ENCODE peak calls at places on chromosomes 6 and 20, in four cellular contexts. I is fibroblast of the aortic adventitia, P is NB4, T is Peyer's patch. X is an unnamed sample.

GRCh38 chr6:19715166-19715558 is 122.0 kb upstream of the ID4 start:
- DNase-seq in I (no peak), P (no peak), T (no peak), X (no peak)

GRCh38 chr20:1299522-1299921 is 29.4 kb downstream of the SDCBP2 start:
- DNase-seq in I (no peak), P (peak), T (no peak), X (no peak)

GRCh38 chr20:35892871-35893270 is 61.4 kb downstream of the SCAND1 start:
- DNase-seq in I (no peak), P (no peak), T (no peak), X (no peak)

GRCh38 chr6:155177369-155177961 is 86.3 kb upstream of the CLDN20 start:
- DNase-seq in I (peak), P (peak), T (peak), X (no peak)

GRCh38 chr6:10146723-10147451 is 268.0 kb downstream of the TFAP2A start:
- DNase-seq in I (peak), P (peak), T (no peak), X (no peak)

GRCh38 chr20:4383966-4384365 is 337.7 kb upstream of the PRND start:
- DNase-seq in I (peak), P (no peak), T (no peak), X (no peak)

GRCh38 chr6:123316733-123317323 is 319.9 kb downstream of the TRDN start:
- DNase-seq in I (peak), P (peak), T (no peak), X (no peak)

GRCh38 chr6:159508966-159509365 is 184.1 kb downstream of the SOD2 start:
- DNase-seq in I (no peak), P (no peak), T (no peak), X (no peak)

GRCh38 chr6:132461958-132462357 is 51.0 kb downstream of the STX7 start:
- DNase-seq in I (no peak), P (peak), T (no peak), X (no peak)

GRCh38 chr20:44153636-44154043 is 33.3 kb downstream of the JPH2 start:
- DNase-seq in I (peak), P (no peak), T (no peak), X (no peak)

GRCh38 chr20:43691928-43692524 is 25.1 kb downstream of the MYBL2 start:
- DNase-seq in I (peak), P (peak), T (peak), X (peak)

GRCh38 chr6:162364488-162364887 is 363.1 kb downstream of the PRKN start:
- DNase-seq in I (no peak), P (no peak), T (no peak), X (no peak)

GRCh38 chr6:85680388-85680787 is 37.7 kb upstream of the SYNCRIP start:
- DNase-seq in I (no peak), P (peak), T (no peak), X (no peak)

GRCh38 chr6:104855507-104855906 is 4.2 kb downstream of the HACE1 start:
- DNase-seq in I (peak), P (no peak), T (no peak), X (no peak)

GRCh38 chr6:37244430-37245310 is 12.9 kb upstream of the TBC1D22B start:
- DNase-seq in I (peak), P (peak), T (peak), X (no peak)

GRCh38 chr6:56713285-56713684 is 70.6 kb upstream of the DST start:
- DNase-seq in I (peak), P (no peak), T (no peak), X (no peak)

GRCh38 chr6:3281669-3282460 is 23.1 kb downstream of the PSMG4 start:
- DNase-seq in I (peak), P (no peak), T (no peak), X (no peak)

GRCh38 chr6:1081566-1081965 is 230.3 kb upstream of the FOXQ1 start:
- DNase-seq in I (peak), P (no peak), T (no peak), X (no peak)

GRCh38 chr6:118574051-118574865 is 26.2 kb downstream of the PLN start:
- DNase-seq in I (no peak), P (no peak), T (no peak), X (no peak)

GRCh38 chr6:16849280-16850210 is 88.3 kb upstream of the ATXN1 start:
- DNase-seq in I (peak), P (peak), T (no peak), X (no peak)

GRCh38 chr20:17490501-17490900 is 40.7 kb downstream of the BFSP1 start:
- DNase-seq in I (no peak), P (no peak), T (no peak), X (no peak)

GRCh38 chr6:36443951-36444428 is 1.2 kb downstream of the KCTD20 start:
- DNase-seq in I (peak), P (peak), T (no peak), X (no peak)

GRCh38 chr20:60589624-60590023 is 631.4 kb downstream of the CDH26 start:
- DNase-seq in I (no peak), P (peak), T (no peak), X (peak)

GRCh38 chr20:22686097-22686496 is 101.7 kb upstream of the FOXA2 start:
- DNase-seq in I (peak), P (peak), T (no peak), X (no peak)

GRCh38 chr20:63499333-63499969 is 568 bp upstream of the EEF1A2 start:
- DNase-seq in I (no peak), P (no peak), T (no peak), X (peak)

GRCh38 chr20:13458860-13459451 is 179.8 kb downstream of the TASP1 start:
- DNase-seq in I (peak), P (peak), T (no peak), X (no peak)

GRCh38 chr6:15852289-15852688 is 189.5 kb upstream of the DTNBP1 start:
- DNase-seq in I (no peak), P (no peak), T (no peak), X (no peak)

GRCh38 chr6:38391206-38391908 is 248.4 kb downstream of the BTBD9 start:
- DNase-seq in I (no peak), P (no peak), T (no peak), X (no peak)

GRCh38 chr20:46000571-46001145 is 8.1 kb upstream of the MMP9 start:
- DNase-seq in I (no peak), P (no peak), T (no peak), X (no peak)

GRCh38 chr20:41734506-41734945 is 116.3 kb upstream of the CHD6 start:
- DNase-seq in I (peak), P (peak), T (peak), X (peak)

GRCh38 chr6:169035381-169036280 is 218.0 kb downstream of the THBS2 start:
- DNase-seq in I (peak), P (no peak), T (no peak), X (no peak)

GRCh38 chr20:59006167-59006863 is 739 bp downstream of the CTSZ start:
- DNase-seq in I (no peak), P (no peak), T (no peak), X (no peak)

GRCh38 chr20:59005523-59006166 is 1.4 kb downstream of the CTSZ start:
- DNase-seq in I (no peak), P (no peak), T (no peak), X (no peak)

GRCh38 chr20:59004493-59004762 is 2.6 kb downstream of the CTSZ start:
- DNase-seq in I (no peak), P (no peak), T (no peak), X (no peak)

GRCh38 chr20:59003836-59004492 is 3.1 kb downstream of the CTSZ start:
- DNase-seq in I (no peak), P (no peak), T (peak), X (no peak)

GRCh38 chr20:59004763-59005522 is 2.1 kb downstream of the CTSZ start:
- DNase-seq in I (no peak), P (peak), T (peak), X (no peak)
- TF ChIP-seq CTCF in I (no peak), P (no peak), T (no peak), X (no peak)

GRCh38 chr20:6692566-6693168 is 74.8 kb upstream of the BMP2 start:
- DNase-seq in I (no peak), P (peak), T (no peak), X (no peak)

GRCh38 chr20:6693178-6693807 is 74.2 kb upstream of the BMP2 start:
- DNase-seq in I (no peak), P (no peak), T (no peak), X (no peak)

GRCh38 chr20:6691541-6691940 is 75.9 kb upstream of the BMP2 start:
- DNase-seq in I (no peak), P (no peak), T (no peak), X (no peak)

GRCh38 chr20:6686171-6686570 is 81.3 kb upstream of the BMP2 start:
- DNase-seq in I (no peak), P (peak), T (no peak), X (no peak)

GRCh38 chr20:6689339-6689973 is 78.0 kb upstream of the BMP2 start:
- DNase-seq in I (no peak), P (peak), T (no peak), X (no peak)
- TF ChIP-seq CTCF in I (no peak), P (no peak), T (no peak), X (no peak)

DNA sequence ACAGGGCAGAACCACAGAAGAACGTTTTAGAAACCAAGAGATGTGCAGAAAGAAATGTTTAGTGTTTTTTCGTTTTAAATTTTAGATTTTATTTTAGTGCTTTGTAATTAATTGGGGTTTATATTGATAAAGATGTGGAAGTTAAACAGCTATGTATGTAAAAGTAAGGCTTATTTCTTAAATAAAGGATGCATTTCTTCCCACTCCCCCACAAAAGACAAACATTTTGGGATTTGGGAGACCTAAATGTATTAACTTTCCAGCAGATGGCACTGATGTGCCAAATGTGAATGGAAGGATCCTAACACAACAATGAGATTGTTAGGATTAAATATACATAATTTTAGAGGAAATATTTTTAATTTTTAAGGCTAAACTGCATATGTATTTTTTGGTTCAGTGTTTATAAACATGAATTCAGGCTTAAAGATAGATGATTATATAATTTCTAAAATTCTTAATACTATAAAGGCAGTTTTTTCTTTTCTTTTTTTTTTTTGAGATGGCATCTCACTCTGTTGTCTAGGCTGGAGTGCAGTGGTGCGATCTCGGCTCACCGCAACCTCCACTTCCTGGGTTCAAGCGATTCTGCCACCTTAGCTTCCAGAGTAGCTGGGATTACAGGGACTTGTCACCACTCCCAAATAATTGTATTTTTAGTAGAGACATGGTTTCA is 12.0 kb downstream of the PFDN4 start:
- DNase-seq in I (peak), P (peak), T (no peak), X (no peak)
- TF ChIP-seq CTCF in I (peak), P (peak), T (peak), X (peak)

GRCh38 chr6:79984261-79984660 is 20.2 kb upstream of the TTK start:
- DNase-seq in I (peak), P (peak), T (no peak), X (no peak)
- TF ChIP-seq CTCF in I (no peak), P (no peak), T (no peak), X (no peak)

GRCh38 chr20:10433014-10433622 is 904 bp downstream of the MKKS start:
- DNase-seq in I (no peak), P (no peak), T (no peak), X (no peak)

GRCh38 chr20:10432079-10432478 is 1.9 kb downstream of the MKKS start:
- DNase-seq in I (no peak), P (no peak), T (no peak), X (no peak)

GRCh38 chr20:10434467-10434831 is 427 bp upstream of the MKKS start:
- DNase-seq in I (peak), P (peak), T (peak), X (peak)

GRCh38 chr20:10434832-10435812 is at the start of gene SLX4IP:
- DNase-seq in I (peak), P (peak), T (peak), X (peak)

DNA sequence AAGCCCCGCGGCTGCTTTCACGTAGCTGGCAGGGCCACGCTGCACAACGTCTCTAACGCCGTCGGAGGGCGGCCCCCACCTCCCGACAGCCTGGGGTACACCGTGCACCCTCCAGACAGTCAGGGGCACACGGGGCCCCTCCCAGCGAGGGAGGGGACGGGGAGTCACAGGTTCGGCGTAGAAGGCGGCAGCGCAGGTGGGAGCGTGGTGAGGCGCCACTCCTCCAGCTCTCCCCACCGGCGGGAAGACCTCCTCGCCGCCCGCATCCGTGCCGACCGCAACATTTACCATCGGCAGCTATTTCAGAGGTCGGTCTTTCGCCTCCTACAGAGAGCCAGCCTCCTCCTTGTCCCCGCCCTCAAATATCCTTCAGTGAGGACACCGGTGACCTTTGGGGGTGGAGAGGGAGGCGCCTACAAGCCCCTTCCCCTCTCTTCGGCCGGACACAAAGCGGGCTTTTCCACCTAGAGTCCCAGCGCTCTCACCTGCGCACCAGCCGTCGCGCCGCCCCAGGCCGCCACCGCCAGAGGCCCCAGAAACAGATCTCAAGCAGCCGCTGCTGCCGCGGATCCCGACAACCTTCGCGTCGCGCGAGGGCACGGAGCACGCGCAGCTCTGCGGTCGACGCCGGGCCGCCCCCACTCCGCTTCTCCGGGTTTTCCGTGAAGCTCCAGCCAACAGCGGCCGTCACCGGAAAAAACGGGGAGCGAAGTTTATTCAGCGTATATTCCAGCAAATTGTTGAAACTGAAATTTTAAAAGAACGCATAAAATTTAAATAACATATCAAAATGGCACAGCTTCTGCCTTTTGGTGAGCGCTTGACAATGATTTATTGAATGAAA is at the start of gene MKKS:
- DNase-seq in I (peak), P (peak), T (peak), X (peak)
- TF ChIP-seq CTCF in I (no peak), P (no peak), T (peak), X (no peak)